ENCODE peak calls at places on chromosomes 5 and 9, in six cellular contexts. D, Z, P, A, W and K are unnamed samples.

GRCh38 chr5:161446655-161447054 is 99.9 kb downstream of the GABRB2 start:
- DNase-seq in D (no peak), Z (no peak), P (no peak), A (no peak), W (no peak), K (no peak)

GRCh38 chr5:7676455-7676854 is 174.5 kb downstream of the CFAP90 start:
- DNase-seq in D (no peak), Z (no peak), P (no peak), A (no peak), W (no peak), K (no peak)

GRCh38 chr5:175384724-175385552 is 59.0 kb downstream of the DRD1 start:
- DNase-seq in D (no peak), Z (no peak), P (peak), A (no peak), W (no peak), K (no peak)

GRCh38 chr5:132426525-132427138 is 57.1 kb downstream of the SLC22A5 start:
- DNase-seq in D (peak), Z (peak), P (peak), A (peak), W (peak), K (no peak)

GRCh38 chr5:42015681-42016080 is 90.6 kb downstream of the FBXO4 start:
- DNase-seq in D (no peak), Z (no peak), P (no peak), A (no peak), W (no peak), K (no peak)

GRCh38 chr5:150781706-150782614 is 3.4 kb downstream of the SMIM3 start:
- DNase-seq in D (peak), Z (no peak), P (peak), A (peak), W (peak), K (no peak)

GRCh38 chr9:136364369-136364748 is 815 bp upstream of the DNLZ start:
- DNase-seq in D (no peak), Z (peak), P (no peak), A (no peak), W (no peak), K (no peak)

GRCh38 chr5:120457839-120458507 is 6.1 kb upstream of the PRR16 start:
- DNase-seq in D (peak), Z (peak), P (peak), A (no peak), W (peak), K (peak)

GRCh38 chr9:7783635-7784063 is 15.9 kb downstream of the DMAC1 start:
- DNase-seq in D (no peak), Z (no peak), P (no peak), A (no peak), W (no peak), K (no peak)

GRCh38 chr5:132473608-132474007 is 17.0 kb downstream of the IRF1 start:
- DNase-seq in D (no peak), Z (no peak), P (no peak), A (no peak), W (no peak), K (no peak)

GRCh38 chr9:82957526-82958379 is 105.2 kb downstream of the RASEF start:
- DNase-seq in D (no peak), Z (no peak), P (no peak), A (no peak), W (peak), K (no peak)

GRCh38 chr5:171705036-171705435 is 80.6 kb upstream of the SMIM23 start:
- DNase-seq in D (no peak), Z (no peak), P (no peak), A (no peak), W (no peak), K (no peak)

DNA sequence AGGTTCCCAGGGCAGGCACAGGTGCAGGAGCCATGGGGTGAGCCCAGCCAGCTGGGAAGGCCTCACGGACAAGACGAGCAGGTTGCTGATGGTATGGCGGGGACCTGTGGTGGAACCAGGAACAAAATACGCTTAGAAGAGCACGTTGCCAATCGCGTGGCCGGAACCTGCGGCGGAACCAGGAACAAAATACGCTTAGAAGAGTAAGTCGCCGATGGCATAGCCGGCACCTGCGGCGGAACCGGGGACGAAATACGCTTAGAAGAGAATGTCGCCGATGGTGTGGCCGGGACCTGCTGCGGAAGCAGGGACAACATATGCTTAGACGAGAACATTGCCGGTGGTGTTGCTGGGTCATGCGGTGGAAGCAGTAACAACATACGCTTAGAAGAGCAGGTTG is 23.5 kb upstream of the SPATA31E1 start:
- DNase-seq in D (no peak), Z (no peak), P (no peak), A (no peak), W (no peak), K (no peak)
- TF ChIP-seq CTCF in D (no peak), Z (no peak), P (no peak), A (no peak), W (no peak), K (no peak)

GRCh38 chr5:117587111-117587510 is 1012.5 kb upstream of the SEMA6A start:
- DNase-seq in D (no peak), Z (no peak), P (no peak), A (no peak), W (no peak), K (no peak)

GRCh38 chr5:117588611-117589010 is 1014.0 kb upstream of the SEMA6A start:
- DNase-seq in D (no peak), Z (no peak), P (no peak), A (no peak), W (no peak), K (no peak)

GRCh38 chr5:117594165-117594564 is 1019.5 kb upstream of the SEMA6A start:
- DNase-seq in D (no peak), Z (no peak), P (no peak), A (peak), W (no peak), K (no peak)

GRCh38 chr5:117590944-117591343 is 1016.3 kb upstream of the SEMA6A start:
- DNase-seq in D (no peak), Z (no peak), P (peak), A (no peak), W (no peak), K (no peak)
- TF ChIP-seq CTCF in D (peak), Z (no peak), P (no peak), A (peak), W (peak), K (peak)

GRCh38 chr9:14831661-14832060 is 78.6 kb downstream of the FREM1 start:
- DNase-seq in D (no peak), Z (no peak), P (no peak), A (no peak), W (no peak), K (no peak)
- TF ChIP-seq CTCF in D (no peak), Z (no peak), P (no peak), A (no peak), W (no peak), K (no peak)

GRCh38 chr5:181222630-181223040 is 446 bp upstream of the TRIM41 start:
- DNase-seq in D (no peak), Z (no peak), P (no peak), A (no peak), W (peak), K (no peak)
- TF ChIP-seq CTCF in D (no peak), Z (no peak), P (no peak), A (no peak), W (no peak), K (peak)

GRCh38 chr9:28624771-28625170 is 1051.5 kb upstream of the C9orf72 start:
- DNase-seq in D (no peak), Z (no peak), P (no peak), A (no peak), W (no peak), K (no peak)

GRCh38 chr9:28620011-28620410 is 1046.7 kb upstream of the C9orf72 start:
- DNase-seq in D (no peak), Z (no peak), P (no peak), A (no peak), W (no peak), K (no peak)

GRCh38 chr9:28620661-28621060 is 1047.4 kb upstream of the C9orf72 start:
- DNase-seq in D (no peak), Z (no peak), P (no peak), A (no peak), W (no peak), K (no peak)
- TF ChIP-seq CTCF in D (no peak), Z (no peak), P (no peak), A (no peak), W (no peak), K (no peak)